ENCODE peak calls at places on chromosomes 13 and 19, in five cellular contexts. One of them, this sample, is unnamed.

GRCh38 chr13:98752111-98752941 is at the start of gene SLC15A1:
- DNase-seq in HL-60: no peak
- DNase-seq in glutamatergic neuron: peak
- DNase-seq in GM12865: no peak
- DNase-seq in left lung: no peak
- DNase-seq in this sample: peak

GRCh38 chr19:18227781-18228271 is 1.6 kb upstream of the PDE4C start:
- DNase-seq in HL-60: no peak
- DNase-seq in glutamatergic neuron: no peak
- DNase-seq in GM12865: no peak
- DNase-seq in left lung: no peak
- DNase-seq in this sample: no peak

GRCh38 chr19:18282788-18283141 is 1.3 kb upstream of the JUND start:
- DNase-seq in HL-60: no peak
- DNase-seq in glutamatergic neuron: no peak
- DNase-seq in GM12865: peak
- DNase-seq in left lung: no peak
- DNase-seq in this sample: no peak

GRCh38 chr19:58439576-58440554 is at the start of gene ZNF132:
- DNase-seq in HL-60: peak
- DNase-seq in glutamatergic neuron: peak
- DNase-seq in GM12865: peak
- DNase-seq in left lung: peak
- DNase-seq in this sample: peak

GRCh38 chr19:38276942-38277517 is 12.7 kb downstream of the SPINT2 start:
- DNase-seq in HL-60: no peak
- DNase-seq in glutamatergic neuron: no peak
- DNase-seq in GM12865: no peak
- DNase-seq in left lung: no peak
- DNase-seq in this sample: no peak

GRCh38 chr19:48784527-48784926 is 26.3 kb downstream of the BCAT2 start:
- DNase-seq in HL-60: no peak
- DNase-seq in glutamatergic neuron: no peak
- DNase-seq in GM12865: no peak
- DNase-seq in left lung: no peak
- DNase-seq in this sample: no peak

GRCh38 chr19:28960986-28961705 is 251.8 kb downstream of the UQCRFS1 start:
- DNase-seq in HL-60: no peak
- DNase-seq in glutamatergic neuron: no peak
- DNase-seq in GM12865: no peak
- DNase-seq in left lung: no peak
- DNase-seq in this sample: no peak

GRCh38 chr13:99998261-99998660 is 16.7 kb downstream of the ZIC2 start:
- DNase-seq in HL-60: no peak
- DNase-seq in glutamatergic neuron: no peak
- DNase-seq in GM12865: no peak
- DNase-seq in left lung: no peak
- DNase-seq in this sample: no peak

GRCh38 chr19:48424694-48425219 is 21.0 kb upstream of the GRWD1 start:
- DNase-seq in HL-60: peak
- DNase-seq in glutamatergic neuron: no peak
- DNase-seq in GM12865: peak
- DNase-seq in left lung: peak
- DNase-seq in this sample: no peak

GRCh38 chr13:43848250-43848649 is 31.3 kb downstream of the CCDC122 start:
- DNase-seq in HL-60: peak
- DNase-seq in glutamatergic neuron: no peak
- DNase-seq in GM12865: no peak
- DNase-seq in left lung: no peak
- DNase-seq in this sample: no peak

GRCh38 chr13:99316657-99317244 is 9.6 kb upstream of the GPR183 start:
- DNase-seq in HL-60: no peak
- DNase-seq in glutamatergic neuron: no peak
- DNase-seq in GM12865: no peak
- DNase-seq in left lung: no peak
- DNase-seq in this sample: no peak

GRCh38 chr19:51807111-51807701 is 12.2 kb downstream of the FPR3 start:
- DNase-seq in HL-60: no peak
- DNase-seq in glutamatergic neuron: no peak
- DNase-seq in GM12865: no peak
- DNase-seq in left lung: no peak
- DNase-seq in this sample: no peak
- TF ChIP-seq CTCF in HL-60: no peak
- TF ChIP-seq CTCF in glutamatergic neuron: no peak
- TF ChIP-seq CTCF in GM12865: no peak
- TF ChIP-seq CTCF in left lung: no peak
- TF ChIP-seq CTCF in this sample: no peak

GRCh38 chr19:43425567-43426392 is 11.1 kb downstream of the TEX101 start:
- DNase-seq in HL-60: no peak
- DNase-seq in glutamatergic neuron: no peak
- DNase-seq in GM12865: no peak
- DNase-seq in left lung: no peak
- DNase-seq in this sample: no peak
- TF ChIP-seq CTCF in HL-60: no peak
- TF ChIP-seq CTCF in glutamatergic neuron: peak
- TF ChIP-seq CTCF in GM12865: peak
- TF ChIP-seq CTCF in left lung: peak
- TF ChIP-seq CTCF in this sample: no peak

GRCh38 chr13:49791753-49792549 is 531 bp downstream of the KPNA3 start:
- DNase-seq in HL-60: peak
- DNase-seq in glutamatergic neuron: peak
- DNase-seq in GM12865: peak
- DNase-seq in left lung: peak
- DNase-seq in this sample: peak

GRCh38 chr13:49789961-49790360 is 2.5 kb downstream of the KPNA3 start:
- DNase-seq in HL-60: no peak
- DNase-seq in glutamatergic neuron: no peak
- DNase-seq in GM12865: no peak
- DNase-seq in left lung: no peak
- DNase-seq in this sample: no peak

GRCh38 chr13:49791214-49791752 is 1.2 kb downstream of the KPNA3 start:
- DNase-seq in HL-60: peak
- DNase-seq in glutamatergic neuron: no peak
- DNase-seq in GM12865: peak
- DNase-seq in left lung: no peak
- DNase-seq in this sample: no peak

GRCh38 chr13:49792550-49793324 is at the start of gene KPNA3:
- DNase-seq in HL-60: peak
- DNase-seq in glutamatergic neuron: peak
- DNase-seq in GM12865: peak
- DNase-seq in left lung: peak
- DNase-seq in this sample: peak
- TF ChIP-seq CTCF in HL-60: no peak
- TF ChIP-seq CTCF in glutamatergic neuron: no peak
- TF ChIP-seq CTCF in GM12865: peak
- TF ChIP-seq CTCF in left lung: no peak
- TF ChIP-seq CTCF in this sample: no peak

GRCh38 chr19:2500861-2501260 is 24.9 kb downstream of the GADD45B start:
- DNase-seq in HL-60: no peak
- DNase-seq in glutamatergic neuron: no peak
- DNase-seq in GM12865: no peak
- DNase-seq in left lung: no peak
- DNase-seq in this sample: no peak
- TF ChIP-seq CTCF in HL-60: no peak
- TF ChIP-seq CTCF in glutamatergic neuron: no peak
- TF ChIP-seq CTCF in GM12865: no peak
- TF ChIP-seq CTCF in left lung: no peak
- TF ChIP-seq CTCF in this sample: no peak

This sample was measured in nephron progenitor cell.